ENCODE peak calls at places on chromosomes 11 and 22, in seven cellular contexts. A is ascending aorta; X is fibroblast of pulmonary artery; Y is GM06990; M is CD4-positive, alpha-beta T cell; T is right atrium auricular region; N is cardiac fibroblast. I is an unnamed sample.

GRCh38 chr11:114262681-114263509 is 33.3 kb upstream of the NNMT start:
- DNase-seq in A (no peak), X (peak; percentile 75), Y (no peak), M (no peak), T (no peak), N (peak; percentile 82), I (no peak)

GRCh38 chr11:13298765-13299164 is 21.2 kb downstream of the BMAL1 start:
- DNase-seq in A (no peak), X (no peak), Y (no peak), M (no peak), T (no peak), N (no peak), I (no peak)

GRCh38 chr22:19378362-19378711 is 53.2 kb downstream of the HIRA start:
- DNase-seq in A (no peak), X (no peak), Y (no peak), M (no peak), T (no peak), N (no peak), I (peak; percentile 29)

GRCh38 chr11:58829736-58830135 is 14.8 kb downstream of the GLYATL2 start:
- DNase-seq in A (no peak), X (peak; percentile 5), Y (no peak), M (no peak), T (no peak), N (no peak), I (no peak)

GRCh38 chr11:128324051-128324481 is 263.3 kb downstream of the ETS1 start:
- DNase-seq in A (no peak), X (no peak), Y (no peak), M (no peak), T (no peak), N (no peak), I (no peak)

GRCh38 chr11:45093761-45094455 is 52.5 kb upstream of the PRDM11 start:
- DNase-seq in A (no peak), X (no peak), Y (no peak), M (no peak), T (peak; percentile 34), N (no peak), I (peak; percentile 9)

GRCh38 chr22:17237031-17237668 is 17.9 kb upstream of the ADA2 start:
- DNase-seq in A (no peak), X (no peak), Y (peak; percentile 79), M (no peak), T (no peak), N (no peak), I (no peak)

GRCh38 chr11:107708787-107709186 is 3.1 kb downstream of the SLN start:
- DNase-seq in A (no peak), X (no peak), Y (no peak), M (no peak), T (no peak), N (no peak), I (no peak)

GRCh38 chr11:115430345-115430744 is 73.9 kb downstream of the CADM1 start:
- DNase-seq in A (no peak), X (no peak), Y (no peak), M (no peak), T (no peak), N (no peak), I (no peak)

GRCh38 chr11:105046898-105047579 is 1.9 kb upstream of the CARD16 start:
- DNase-seq in A (no peak), X (peak; percentile 98), Y (no peak), M (no peak), T (no peak), N (peak; percentile 95), I (no peak)

GRCh38 chr11:104668797-104669463 is 229.3 kb downstream of the CASP12 start:
- DNase-seq in A (no peak), X (peak; percentile 89), Y (no peak), M (no peak), T (no peak), N (peak; percentile 82), I (no peak)

GRCh38 chr11:95968585-95968984 is 44.7 kb upstream of the MTMR2 start:
- DNase-seq in A (no peak), X (peak; percentile 27), Y (no peak), M (no peak), T (no peak), N (no peak), I (no peak)

GRCh38 chr11:45853616-45854219 is 6.4 kb downstream of the CRY2 start:
- DNase-seq in A (no peak), X (no peak), Y (no peak), M (no peak), T (peak; percentile 76), N (no peak), I (no peak)

GRCh38 chr11:8757047-8757446 is 74.5 kb downstream of the RPL27A start:
- DNase-seq in A (no peak), X (no peak), Y (no peak), M (no peak), T (no peak), N (no peak), I (no peak)

GRCh38 chr11:19441752-19442553 is 201.2 kb upstream of the E2F8 start:
- DNase-seq in A (no peak), X (peak; percentile 97), Y (peak; percentile 82), M (no peak), T (peak; percentile 88), N (peak; percentile 96), I (no peak)

GRCh38 chr22:19800306-19800705 is 39.7 kb downstream of the TBX1 start:
- DNase-seq in A (no peak), X (no peak), Y (no peak), M (no peak), T (no peak), N (no peak), I (no peak)

GRCh38 chr11:12220305-12220704 is 109.9 kb downstream of the MICAL2 start:
- DNase-seq in A (no peak), X (peak; percentile 49), Y (no peak), M (no peak), T (peak; percentile 85), N (peak; percentile 81), I (no peak)

GRCh38 chr11:36362902-36363301 is 66.8 kb downstream of the PRR5L start:
- DNase-seq in A (no peak), X (peak; percentile 72), Y (no peak), M (no peak), T (no peak), N (peak; percentile 49), I (no peak)

DNA sequence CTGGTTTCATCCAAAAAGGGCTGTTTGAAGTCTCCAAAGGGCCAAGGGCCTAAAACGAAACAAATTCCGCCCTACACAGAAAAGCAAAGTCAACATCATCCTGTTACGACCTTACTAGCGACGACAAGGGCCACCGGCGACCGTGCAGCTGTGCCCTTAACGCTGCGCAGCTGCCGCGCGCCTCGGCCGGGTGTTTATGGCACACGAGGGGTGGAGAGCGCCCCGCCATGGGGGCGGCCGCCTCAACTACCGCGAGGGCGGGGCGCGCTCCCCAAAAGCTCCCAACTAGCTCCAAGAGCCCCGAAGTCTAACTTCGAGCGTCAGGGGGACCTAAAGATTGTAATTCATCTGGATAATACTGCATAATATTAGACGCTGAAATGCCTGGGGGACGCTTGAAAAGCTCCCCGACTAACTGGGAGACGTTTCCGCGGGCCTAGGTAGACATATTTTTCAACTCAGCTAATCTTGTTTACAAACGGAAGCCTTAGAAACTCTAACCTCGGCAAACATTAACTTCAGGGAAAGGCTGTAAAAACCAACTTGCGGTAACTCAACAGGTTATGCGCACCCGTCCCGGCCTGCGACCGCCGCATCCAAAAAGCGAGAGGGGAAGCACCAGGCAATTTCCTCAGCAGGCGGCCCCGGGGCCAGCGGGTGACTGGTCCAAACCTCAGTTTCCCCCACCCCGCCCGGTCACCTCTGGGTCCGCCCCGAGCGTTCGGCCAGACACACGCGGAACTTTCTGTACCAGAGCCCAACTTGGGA is 688 bp downstream of the TMEM123 start:
- DNase-seq in A (no peak), X (peak; percentile 35), Y (peak; percentile 89), M (peak; percentile 70), T (peak; percentile 64), N (peak; percentile 36), I (peak; percentile 49)
- TF ChIP-seq CTCF in A (no peak), X (no peak), Y (peak; percentile 56), M (no peak), T (no peak), N (no peak), I (no peak)

GRCh38 chr11:69881467-69882269 is 62.5 kb upstream of the FGF3 start:
- DNase-seq in A (no peak), X (no peak), Y (no peak), M (no peak), T (no peak), N (no peak), I (no peak)
- TF ChIP-seq CTCF in A (no peak), X (peak; percentile 2), Y (peak; percentile 10), M (no peak), T (no peak), N (no peak), I (no peak)

DNA sequence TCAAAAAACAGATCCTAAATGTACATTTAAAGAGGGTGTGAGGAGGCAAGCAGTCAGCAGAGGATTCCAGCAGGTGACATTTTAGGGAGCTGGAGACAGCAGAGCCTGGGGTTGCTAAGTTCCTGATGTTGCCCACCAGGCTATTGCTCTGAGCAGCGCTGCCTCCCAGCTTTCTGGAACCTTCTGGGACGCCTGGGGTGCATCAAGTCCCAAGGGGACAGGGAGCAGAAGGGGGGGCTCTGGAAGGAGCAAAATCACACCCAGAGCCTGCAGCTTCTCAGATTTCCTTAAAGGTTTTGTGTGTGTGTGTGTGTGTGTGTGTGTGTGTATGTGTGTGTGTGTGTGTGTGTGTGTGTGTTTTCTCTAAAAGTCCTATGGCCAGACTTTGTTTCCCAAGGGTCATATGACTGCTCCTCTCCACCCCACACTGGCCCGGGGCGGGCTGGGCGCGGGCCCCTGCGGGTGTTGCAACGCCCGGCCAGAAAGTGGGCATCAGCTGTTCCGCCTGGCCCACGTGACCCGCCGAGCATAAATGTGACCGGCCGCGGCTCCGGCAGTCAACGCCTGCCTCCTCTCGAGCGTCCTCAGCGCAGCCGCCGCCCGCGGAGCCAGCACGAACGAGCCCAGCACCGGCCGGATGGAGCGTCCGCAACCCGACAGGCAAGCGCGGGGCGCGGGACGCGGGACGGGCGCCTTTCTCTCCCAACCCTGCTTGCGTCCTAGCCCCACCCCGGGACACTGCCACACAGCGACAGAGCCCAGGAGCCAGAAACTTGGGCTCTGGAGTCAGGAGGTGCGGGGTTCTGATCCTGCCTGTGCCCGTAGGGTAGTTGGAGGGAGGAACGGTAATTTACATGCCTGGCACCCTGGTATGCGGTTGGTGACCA is at the start of gene HMOX1:
- DNase-seq in A (peak; percentile 84), X (peak; percentile 94), Y (peak; percentile 86), M (peak; percentile 32), T (peak; percentile 97), N (peak; percentile 97), I (peak; percentile 91)
- TF ChIP-seq CTCF in A (peak; percentile 24), X (no peak), Y (peak; percentile 20), M (no peak), T (no peak), N (no peak), I (no peak)

GRCh38 chr11:204587-205109 is 2.6 kb downstream of the BET1L start:
- DNase-seq in A (no peak), X (no peak), Y (no peak), M (no peak), T (peak; percentile 55), N (no peak), I (no peak)

GRCh38 chr11:203945-204586 is 3.1 kb downstream of the BET1L start:
- DNase-seq in A (no peak), X (no peak), Y (no peak), M (no peak), T (peak; percentile 40), N (no peak), I (peak; percentile 58)

GRCh38 chr11:206002-206384 is 1.2 kb downstream of the BET1L start:
- DNase-seq in A (no peak), X (no peak), Y (no peak), M (no peak), T (no peak), N (no peak), I (peak; percentile 82)

GRCh38 chr11:206516-207212 is 535 bp downstream of the BET1L start:
- DNase-seq in A (no peak), X (no peak), Y (peak; percentile 45), M (no peak), T (peak; percentile 59), N (no peak), I (peak; percentile 87)

GRCh38 chr11:205221-206001 is 1.8 kb downstream of the BET1L start:
- DNase-seq in A (no peak), X (no peak), Y (no peak), M (no peak), T (peak; percentile 54), N (no peak), I (peak; percentile 80)
- TF ChIP-seq CTCF in A (no peak), X (no peak), Y (no peak), M (no peak), T (no peak), N (no peak), I (no peak)